ENCODE peak calls at places on chromosomes 3 and 15, in seven cellular contexts. H is HepG2, D is mesendoderm, C is neuronal stem cell, W is K562, P is neural progenitor cell, A is GM23248. Z is an unnamed sample.

GRCh38 chr3:54042259-54042823 is 80.0 kb upstream of the CACNA2D3 start:
- DNase-seq in W (no peak), C (no peak), P (no peak), D (peak; percentile 74), H (no peak), A (no peak), Z (no peak)

GRCh38 chr3:108500728-108501127 is 9.7 kb downstream of the MYH15 start:
- DNase-seq in C (no peak), P (no peak), H (no peak), D (peak; percentile 21), W (no peak), A (peak; percentile 25), Z (no peak)

GRCh38 chr15:31398677-31399260 is 72.1 kb downstream of the KLF13 start:
- DNase-seq in D (no peak), P (no peak), A (peak; percentile 54), H (peak; percentile 24), C (no peak), W (no peak), Z (no peak)

GRCh38 chr3:14397531-14397930 is 4.9 kb upstream of the SLC6A6 start:
- DNase-seq in C (no peak), W (no peak), H (no peak), P (no peak), D (no peak), A (no peak), Z (no peak)

GRCh38 chr3:29156071-29156715 is 124.7 kb upstream of the RBMS3 start:
- DNase-seq in A (no peak), W (no peak), D (peak; percentile 55), P (peak; percentile 82), C (peak; percentile 9), H (no peak), Z (no peak)

GRCh38 chr15:88312941-88313579 is 56.5 kb upstream of the NTRK3 start:
- DNase-seq in D (no peak), H (no peak), W (no peak), C (no peak), P (no peak), A (peak; percentile 83), Z (peak; percentile 64)

GRCh38 chr3:52270252-52270754 is 8.1 kb downstream of the WDR82 start:
- DNase-seq in D (no peak), H (no peak), A (peak; percentile 40), P (no peak), W (no peak), C (no peak), Z (no peak)

GRCh38 chr3:38177175-38177574 is 11.8 kb downstream of the OXSR1 start:
- DNase-seq in H (no peak), P (no peak), D (no peak), A (peak; percentile 25), W (no peak), C (no peak), Z (peak; percentile 30)

GRCh38 chr15:68808770-68809169 is 11.9 kb downstream of the ANP32A start:
- DNase-seq in C (no peak), A (no peak), W (no peak), D (no peak), H (no peak), P (no peak), Z (no peak)

GRCh38 chr3:101944308-101944707 is 95.0 kb downstream of the NFKBIZ start:
- DNase-seq in A (peak; percentile 55), P (no peak), H (no peak), C (no peak), W (no peak), D (no peak), Z (no peak)

GRCh38 chr3:101942356-101942755 is 93.0 kb downstream of the NFKBIZ start:
- DNase-seq in H (no peak), P (no peak), W (no peak), D (no peak), C (no peak), A (peak; percentile 32), Z (peak; percentile 41)

GRCh38 chr3:101940521-101940992 is 91.2 kb downstream of the NFKBIZ start:
- DNase-seq in D (peak; percentile 45), A (peak; percentile 96), H (no peak), P (peak; percentile 57), C (peak; percentile 11), W (peak; percentile 65), Z (peak; percentile 96)

GRCh38 chr3:101941253-101942039 is 92.1 kb downstream of the NFKBIZ start:
- DNase-seq in D (no peak), H (no peak), C (no peak), P (no peak), W (no peak), A (peak; percentile 48), Z (peak; percentile 46)

DNA sequence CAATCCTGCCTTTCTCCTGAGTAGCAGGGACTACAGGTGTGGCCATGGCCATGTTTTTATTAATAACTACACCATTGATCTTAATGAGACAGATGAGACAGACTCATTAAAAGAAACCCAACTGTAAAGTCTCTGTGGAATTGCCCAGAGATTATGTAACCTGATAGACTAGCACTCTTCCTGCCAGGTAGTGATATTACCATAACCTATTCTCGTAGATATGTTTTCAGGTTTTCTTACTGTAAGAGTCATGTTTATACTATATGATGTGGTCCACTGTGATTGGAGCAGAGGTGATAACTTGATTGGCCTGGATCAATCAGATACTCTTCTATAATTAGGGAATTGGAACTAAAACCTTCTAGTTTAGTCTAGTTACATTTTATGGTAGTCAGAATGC is 93.7 kb downstream of the NFKBIZ start:
- DNase-seq in W (no peak), A (no peak), H (no peak), D (no peak), C (no peak), P (no peak), Z (no peak)
- H3K9ac ChIP-seq in W (no peak overlapping the region), A (no peak overlapping the region), H (no peak overlapping the region), D (no peak overlapping the region), C (no peak overlapping the region), P (no peak overlapping the region), Z (no peak overlapping the region)

GRCh38 chr15:67093146-67093874 is 27.9 kb downstream of the SMAD3 start:
- DNase-seq in P (no peak), W (no peak), C (no peak), D (no peak), A (no peak), H (no peak), Z (no peak)

GRCh38 chr15:67090297-67091072 is 25.1 kb downstream of the SMAD3 start:
- DNase-seq in H (no peak), D (no peak), W (peak; percentile 44), C (no peak), P (no peak), A (peak; percentile 37), Z (no peak)

GRCh38 chr15:67092726-67093125 is 27.3 kb downstream of the SMAD3 start:
- DNase-seq in W (no peak), P (no peak), H (no peak), D (no peak), A (no peak), C (no peak), Z (no peak)

GRCh38 chr15:67091073-67091965 is 25.9 kb downstream of the SMAD3 start:
- DNase-seq in H (no peak), W (peak; percentile 98), A (peak; percentile 60), C (no peak), D (no peak), P (no peak), Z (peak; percentile 59)

GRCh38 chr15:67091966-67092677 is 26.7 kb downstream of the SMAD3 start:
- DNase-seq in D (peak; percentile 51), A (no peak), W (peak; percentile 74), P (peak; percentile 50), H (no peak), C (no peak), Z (no peak)
- H3K4me1 ChIP-seq in D (peaks cover 31% of the 10 kb centered on the region), A (peaks cover 41% of the 10 kb centered on the region), W (peaks cover 74% of the 10 kb centered on the region), P (peaks cover 56% of the 10 kb centered on the region), H (peaks cover 24% of the 10 kb centered on the region), C (peaks cover 24% of the 10 kb centered on the region), Z (peaks cover 45% of the 10 kb centered on the region)

GRCh38 chr15:32641517-32642059 is at the start of gene SCG5:
- DNase-seq in H (no peak), D (peak; percentile 85), W (peak; percentile 79), P (peak; percentile 86), C (peak; percentile 48), A (no peak), Z (no peak)
- H3K4me3 ChIP-seq in H (no peak within 1 kb of the TSS), D (no peak within 1 kb of the TSS), W (no peak within 1 kb of the TSS), P (peak within 1 kb of the TSS; percentile 54), C (no peak within 1 kb of the TSS), A (no peak within 1 kb of the TSS), Z (peak within 1 kb of the TSS; percentile 71)

DNA sequence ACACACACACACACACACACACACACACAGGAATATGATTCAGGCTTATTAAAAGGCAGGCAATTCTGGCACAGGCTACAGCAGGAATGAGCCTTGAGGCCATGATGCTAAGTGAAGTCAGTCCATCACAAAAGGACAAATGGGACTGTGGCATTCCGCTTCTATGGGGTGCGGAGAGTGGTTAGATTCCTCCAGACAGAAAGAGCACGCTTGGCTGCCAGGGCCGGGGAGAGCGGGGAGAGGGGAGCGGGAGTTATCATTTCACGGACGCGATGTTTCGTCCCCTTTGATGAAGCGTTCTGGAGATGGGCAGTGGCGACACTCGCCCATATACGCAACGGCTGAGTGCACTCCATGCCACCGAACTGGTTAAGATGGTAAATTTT is 58.5 kb upstream of the FAM174B start:
- DNase-seq in P (peak; percentile 67), D (peak; percentile 78), A (peak; percentile 66), W (no peak), H (no peak), C (peak; percentile 29), Z (peak; percentile 66)
- H3K9ac ChIP-seq in P (peak overlapping the region; percentile 2), D (peak overlapping the region; percentile 75), A (peak overlapping the region; percentile 69), W (no peak overlapping the region), H (no peak overlapping the region), C (no peak overlapping the region), Z (peak overlapping the region; percentile 75)

GRCh38 chr3:64179249-64179648 is 46.0 kb downstream of the PRICKLE2 start:
- DNase-seq in H (no peak), P (no peak), W (no peak), C (no peak), A (no peak), D (no peak), Z (no peak)
- H3K4me1 ChIP-seq in H (peaks cover 5% of the 10 kb centered on the region), P (no peaks in the 10 kb centered on the region), W (no peaks in the 10 kb centered on the region), C (no peaks in the 10 kb centered on the region), A (peaks cover 43% of the 10 kb centered on the region), D (no peaks in the 10 kb centered on the region), Z (peaks cover 9% of the 10 kb centered on the region)

GRCh38 chr3:64267774-64268604 is 42.7 kb upstream of the PRICKLE2 start:
- DNase-seq in D (peak; percentile 85), H (no peak), C (peak; percentile 35), W (no peak), A (peak; percentile 88), P (peak; percentile 80), Z (peak; percentile 87)
- H3K4me3 ChIP-seq in D (peak overlapping the region; percentile 41), H (peak overlapping the region; percentile 49), C (no peak overlapping the region), W (no peak overlapping the region), A (peak overlapping the region; percentile 91), P (peak overlapping the region; percentile 57), Z (peak overlapping the region; percentile 96)